ENCODE peak calls at places on chromosomes 16 and 17, in seven cellular contexts. One of them, this sample, is unnamed.
A peak's percentile ranks its signal among the peaks of the same experiment; 100 is the strongest.

GRCh38 chr16:10740000-10740844 is 3.4 kb upstream of the NUBP1 start:
- DNase-seq in C1 segment of cervical spinal cord: no peak
- DNase-seq in iPS-NIHi11: no peak
- DNase-seq in RPMI8226: no peak
- DNase-seq in GM03348: no peak
- DNase-seq in cardiac septum: no peak
- DNase-seq in cardiac muscle cell: no peak
- DNase-seq in this sample: no peak

GRCh38 chr16:27408012-27408601 is 6.1 kb downstream of the IL21R start:
- DNase-seq in C1 segment of cervical spinal cord: no peak
- DNase-seq in iPS-NIHi11: no peak
- DNase-seq in RPMI8226: no peak
- DNase-seq in GM03348: no peak
- DNase-seq in cardiac septum: no peak
- DNase-seq in cardiac muscle cell: peak; percentile 25
- DNase-seq in this sample: peak; percentile 86

GRCh38 chr16:24976971-24977672 is 38.0 kb downstream of the ARHGAP17 start:
- DNase-seq in C1 segment of cervical spinal cord: no peak
- DNase-seq in iPS-NIHi11: no peak
- DNase-seq in RPMI8226: no peak
- DNase-seq in GM03348: no peak
- DNase-seq in cardiac septum: no peak
- DNase-seq in cardiac muscle cell: no peak
- DNase-seq in this sample: no peak

GRCh38 chr16:10983175-10983558 is 38.8 kb downstream of the CLEC16A start:
- DNase-seq in C1 segment of cervical spinal cord: no peak
- DNase-seq in iPS-NIHi11: no peak
- DNase-seq in RPMI8226: no peak
- DNase-seq in GM03348: no peak
- DNase-seq in cardiac septum: no peak
- DNase-seq in cardiac muscle cell: no peak
- DNase-seq in this sample: no peak

GRCh38 chr16:794091-794842 is 5.8 kb downstream of the CHTF18 start:
- DNase-seq in C1 segment of cervical spinal cord: no peak
- DNase-seq in iPS-NIHi11: no peak
- DNase-seq in RPMI8226: no peak
- DNase-seq in GM03348: no peak
- DNase-seq in cardiac septum: no peak
- DNase-seq in cardiac muscle cell: no peak
- DNase-seq in this sample: no peak

GRCh38 chr16:50539822-50540710 is 8.1 kb upstream of the NKD1 start:
- DNase-seq in C1 segment of cervical spinal cord: peak; percentile 61
- DNase-seq in iPS-NIHi11: no peak
- DNase-seq in RPMI8226: no peak
- DNase-seq in GM03348: no peak
- DNase-seq in cardiac septum: no peak
- DNase-seq in cardiac muscle cell: no peak
- DNase-seq in this sample: no peak

GRCh38 chr17:51056813-51057510 is 63.7 kb downstream of the SPAG9 start:
- DNase-seq in C1 segment of cervical spinal cord: no peak
- DNase-seq in iPS-NIHi11: peak; percentile 62
- DNase-seq in RPMI8226: peak; percentile 60
- DNase-seq in GM03348: peak; percentile 83
- DNase-seq in cardiac septum: no peak
- DNase-seq in cardiac muscle cell: peak; percentile 88
- DNase-seq in this sample: peak; percentile 83

GRCh38 chr16:67249178-67249759 is 490 bp downstream of the SLC9A5 start:
- DNase-seq in C1 segment of cervical spinal cord: no peak
- DNase-seq in iPS-NIHi11: no peak
- DNase-seq in RPMI8226: no peak
- DNase-seq in GM03348: no peak
- DNase-seq in cardiac septum: no peak
- DNase-seq in cardiac muscle cell: no peak
- DNase-seq in this sample: no peak

GRCh38 chr17:57572062-57572461 is 173.0 kb downstream of the CCDC182 start:
- DNase-seq in C1 segment of cervical spinal cord: no peak
- DNase-seq in iPS-NIHi11: no peak
- DNase-seq in RPMI8226: no peak
- DNase-seq in GM03348: no peak
- DNase-seq in cardiac septum: no peak
- DNase-seq in cardiac muscle cell: no peak
- DNase-seq in this sample: no peak

This sample was measured in lung microvascular endothelial cell.